ENCODE peak calls at places on chromosomes 12 and 14, in six cellular contexts. C is astrocyte of the spinal cord, X is stomach, J is tibial artery, P is thoracic aorta, R is neural progenitor cell. O is an unnamed sample.

GRCh38 chr12:131794573-131794972 is 33.6 kb upstream of the MMP17 start:
- DNase-seq in C (no peak), X (no peak), J (no peak), P (no peak), R (no peak), O (no peak)

GRCh38 chr12:89245090-89245489 is 107.2 kb downstream of the DUSP6 start:
- DNase-seq in C (no peak), X (no peak), J (no peak), P (no peak), R (peak; percentile 9), O (no peak)

GRCh38 chr12:50936821-50937220 is 15.5 kb upstream of the HIGD1C start:
- DNase-seq in C (no peak), X (no peak), J (no peak), P (no peak), R (no peak), O (no peak)

GRCh38 chr14:65453807-65454480 is 41.4 kb downstream of the FUT8 start:
- DNase-seq in C (no peak), X (no peak), J (no peak), P (no peak), R (no peak), O (no peak)

GRCh38 chr12:93824514-93825500 is 147.6 kb downstream of the CRADD start:
- DNase-seq in C (peak; percentile 47), X (no peak), J (no peak), P (no peak), R (peak; percentile 64), O (no peak)

GRCh38 chr12:68267892-68268396 is 14.5 kb upstream of the IL22 start:
- DNase-seq in C (peak; percentile 86), X (no peak), J (no peak), P (no peak), R (no peak), O (no peak)

GRCh38 chr14:64945431-64945830 is 2.9 kb upstream of the GPX2 start:
- DNase-seq in C (no peak), X (no peak), J (no peak), P (no peak), R (no peak), O (no peak)

GRCh38 chr14:105097797-105098127 is 32.5 kb upstream of the GPR132 start:
- DNase-seq in C (no peak), X (no peak), J (no peak), P (no peak), R (no peak), O (no peak)

GRCh38 chr14:74548881-74549280 is 55.3 kb downstream of the ISCA2 start:
- DNase-seq in C (no peak), X (peak; percentile 30), J (peak; percentile 97), P (peak; percentile 85), R (no peak), O (peak; percentile 94)

GRCh38 chr14:30214456-30215090 is 286.9 kb upstream of the PRKD1 start:
- DNase-seq in C (peak; percentile 85), X (no peak), J (no peak), P (no peak), R (peak; percentile 72), O (no peak)

GRCh38 chr12:32148372-32148771 is 41.7 kb downstream of the BICD1 start:
- DNase-seq in C (peak; percentile 28), X (no peak), J (no peak), P (no peak), R (no peak), O (no peak)

GRCh38 chr12:120497524-120498150 is 1.7 kb downstream of the DYNLL1 start:
- DNase-seq in C (no peak), X (no peak), J (no peak), P (no peak), R (no peak), O (no peak)

GRCh38 chr12:76375939-76376338 is 27.7 kb upstream of the BBS10 start:
- DNase-seq in C (no peak), X (no peak), J (no peak), P (no peak), R (no peak), O (no peak)

GRCh38 chr12:3644103-3644502 is 108.8 kb downstream of the CRACR2A start:
- DNase-seq in C (no peak), X (no peak), J (no peak), P (no peak), R (no peak), O (no peak)

GRCh38 chr12:76374395-76375020 is 26.3 kb upstream of the BBS10 start:
- DNase-seq in C (peak; percentile 9), X (no peak), J (no peak), P (no peak), R (no peak), O (no peak)

GRCh38 chr12:44774815-44775411 is 101.2 kb downstream of the NELL2 start:
- DNase-seq in C (no peak), X (peak; percentile 42), J (no peak), P (no peak), R (peak; percentile 68), O (no peak)

GRCh38 chr14:75453817-75454434 is 26.1 kb downstream of the JDP2 start:
- DNase-seq in C (no peak), X (no peak), J (no peak), P (no peak), R (peak; percentile 33), O (no peak)

GRCh38 chr12:40215977-40216376 is 8.8 kb upstream of the LRRK2 start:
- DNase-seq in C (no peak), X (no peak), J (no peak), P (no peak), R (no peak), O (no peak)

GRCh38 chr14:90624228-90624627 is 192.0 kb downstream of the TTC7B start:
- DNase-seq in C (peak; percentile 28), X (no peak), J (peak; percentile 73), P (no peak), R (no peak), O (peak; percentile 97)

GRCh38 chr14:56664811-56665421 is 85.3 kb downstream of the TMEM260 start:
- DNase-seq in C (no peak), X (no peak), J (no peak), P (no peak), R (no peak), O (no peak)

GRCh38 chr12:45730842-45731336 is 1.4 kb downstream of the ARID2 start:
- DNase-seq in C (peak; percentile 63), X (no peak), J (no peak), P (no peak), R (no peak), O (no peak)

GRCh38 chr12:57177354-57177753 is 29.9 kb upstream of the LRP1-AS start:
- DNase-seq in C (no peak), X (no peak), J (no peak), P (no peak), R (no peak), O (no peak)

GRCh38 chr12:57176846-57177245 is 29.4 kb upstream of the LRP1-AS start:
- DNase-seq in C (no peak), X (no peak), J (no peak), P (no peak), R (no peak), O (no peak)

GRCh38 chr12:57175428-57176138 is 28.2 kb upstream of the LRP1-AS start:
- DNase-seq in C (peak; percentile 76), X (peak; percentile 86), J (peak; percentile 93), P (peak; percentile 62), R (peak; percentile 85), O (peak; percentile 60)

GRCh38 chr12:57178213-57178612 is 30.8 kb upstream of the LRP1-AS start:
- DNase-seq in C (no peak), X (no peak), J (no peak), P (no peak), R (no peak), O (no peak)

GRCh38 chr12:57176139-57176477 is 28.7 kb upstream of the LRP1-AS start:
- DNase-seq in C (no peak), X (no peak), J (no peak), P (no peak), R (no peak), O (no peak)
- TF ChIP-seq CTCF in C (no peak), X (no peak), J (no peak), P (no peak), R (no peak), O (no peak)

GRCh38 chr12:52119398-52120254 is 40.1 kb downstream of the SMIM41 start:
- DNase-seq in C (peak; percentile 28), X (peak; percentile 77), J (no peak), P (no peak), R (peak; percentile 93), O (no peak)

GRCh38 chr12:52122904-52123303 is 43.4 kb downstream of the SMIM41 start:
- DNase-seq in C (no peak), X (no peak), J (no peak), P (no peak), R (no peak), O (no peak)

GRCh38 chr12:52125499-52125900 is 46.0 kb downstream of the SMIM41 start:
- DNase-seq in C (no peak), X (no peak), J (peak; percentile 31), P (no peak), R (peak; percentile 56), O (no peak)

GRCh38 chr12:52120951-52121847 is 41.7 kb downstream of the SMIM41 start:
- DNase-seq in C (no peak), X (no peak), J (no peak), P (no peak), R (no peak), O (no peak)

GRCh38 chr12:52121848-52122838 is 42.6 kb downstream of the SMIM41 start:
- DNase-seq in C (peak; percentile 42), X (peak; percentile 78), J (no peak), P (no peak), R (peak; percentile 85), O (peak; percentile 42)
- TF ChIP-seq CTCF in C (peak; percentile 84), X (peak; percentile 21), J (peak; percentile 55), P (peak; percentile 51), R (peak; percentile 85), O (peak; percentile 79)

DNA sequence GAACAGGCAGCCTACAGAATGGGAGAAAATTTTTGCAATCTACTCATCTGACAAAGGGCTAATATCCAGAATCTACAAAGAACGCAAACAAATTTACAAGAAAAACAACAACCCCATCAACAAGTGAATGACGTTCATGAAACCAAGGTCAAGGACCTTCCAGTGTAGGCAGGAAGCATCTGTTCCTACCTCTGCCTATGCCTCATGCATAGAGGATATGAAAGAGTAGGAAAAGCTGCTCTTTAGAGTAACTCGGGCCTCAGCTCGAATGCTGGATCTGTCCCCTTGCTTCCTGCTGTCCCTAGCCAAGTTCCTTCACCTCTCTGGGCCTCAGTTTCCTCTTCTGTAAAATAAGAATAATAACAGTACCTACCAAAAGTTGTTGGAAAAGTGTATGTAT is 65.0 kb downstream of the FOXN4 start:
- DNase-seq in C (no peak), X (no peak), J (no peak), P (no peak), R (no peak), O (no peak)
- TF ChIP-seq CTCF in C (no peak), X (no peak), J (no peak), P (no peak), R (no peak), O (no peak)

DNA sequence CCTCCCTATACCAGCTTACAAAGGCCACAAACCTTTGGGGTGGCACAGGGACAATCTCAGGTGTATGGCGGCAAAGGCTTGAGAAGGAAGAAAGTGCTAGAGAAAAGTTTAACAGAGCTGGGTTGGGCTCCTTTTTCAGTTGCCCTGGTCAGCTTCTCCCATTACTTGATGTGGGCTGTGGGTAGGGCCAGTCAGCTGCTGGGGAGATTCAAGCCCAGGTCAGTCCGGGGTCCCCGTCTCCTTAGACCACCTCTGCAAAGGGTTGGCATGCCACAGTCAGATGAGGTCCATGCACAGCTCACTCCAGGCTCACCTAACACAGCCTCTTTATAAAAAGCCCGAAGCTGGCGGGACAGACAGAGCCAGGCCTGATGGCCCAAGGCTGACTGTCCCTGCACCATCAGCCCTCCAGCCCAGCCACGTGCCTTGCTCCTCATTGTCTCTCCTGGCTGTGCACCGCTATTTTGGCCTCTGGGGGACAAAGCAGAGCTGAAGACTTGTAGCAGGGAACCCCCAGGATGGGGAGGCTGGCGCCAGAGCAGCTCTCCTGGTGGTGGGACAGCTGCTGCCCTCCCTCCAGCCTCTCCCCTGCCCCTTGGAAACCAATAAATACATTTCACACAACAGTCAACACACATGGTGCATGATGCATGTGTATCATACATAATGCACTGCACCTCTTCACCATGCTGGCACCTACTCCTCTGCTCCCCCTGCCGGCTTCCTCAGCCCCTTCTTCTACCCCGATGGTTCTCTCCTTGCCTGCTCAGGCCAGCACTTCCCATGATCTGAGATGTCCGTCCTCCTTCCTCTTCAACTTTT is 61.7 kb upstream of the DDX11 start:
- DNase-seq in C (no peak), X (no peak), J (peak; percentile 48), P (no peak), R (no peak), O (no peak)
- TF ChIP-seq CTCF in C (peak; percentile 27), X (no peak), J (peak; percentile 5), P (no peak), R (peak; percentile 24), O (no peak)